ENCODE peak calls at places on chromosomes 5 and 9, in eight cellular contexts. L, M, I, J, V, U, H and W are unnamed samples.

GRCh38 chr9:106878943-106879916 is 16.3 kb downstream of the ZNF462 start:
- DNase-seq in J (no peak), U (no peak), L (no peak), V (no peak), M (peak; percentile 33), H (no peak), I (no peak), W (peak; percentile 61)

GRCh38 chr9:37936965-37937364 is 33.0 kb upstream of the SLC25A51 start:
- DNase-seq in U (no peak), M (no peak), H (no peak), I (no peak), J (no peak), V (no peak), L (peak; percentile 84), W (peak; percentile 76)

GRCh38 chr5:17802256-17802655 is 168.0 kb downstream of the TAF11L14 start:
- DNase-seq in L (no peak), U (no peak), V (no peak), H (no peak), J (no peak), M (peak; percentile 77), I (no peak), W (no peak)

GRCh38 chr9:121778252-121779225 is 127.1 kb downstream of the DAB2IP start:
- DNase-seq in J (no peak), L (no peak), U (no peak), M (no peak), I (no peak), H (no peak), V (no peak), W (peak; percentile 67)

GRCh38 chr5:24855485-24855884 is 210.7 kb upstream of the CDH10 start:
- DNase-seq in M (peak; percentile 67), H (no peak), V (no peak), L (no peak), U (no peak), J (no peak), I (no peak), W (no peak)

GRCh38 chr5:160187091-160187490 is 42.2 kb upstream of the FABP6 start:
- DNase-seq in U (no peak), J (no peak), M (peak; percentile 44), V (no peak), H (no peak), I (no peak), L (no peak), W (no peak)

GRCh38 chr5:118984602-118985001 is 3.7 kb downstream of the DTWD2 start:
- DNase-seq in H (no peak), J (no peak), L (no peak), I (no peak), M (no peak), U (no peak), V (no peak), W (no peak)

GRCh38 chr5:134124289-134125194 is 10.1 kb downstream of the TCF7 start:
- DNase-seq in I (no peak), U (no peak), M (no peak), J (peak; percentile 12), L (no peak), H (no peak), V (no peak), W (no peak)

GRCh38 chr9:107874591-107875374 is 385.2 kb upstream of the KLF4 start:
- DNase-seq in U (no peak), V (no peak), M (no peak), J (no peak), L (no peak), I (no peak), H (no peak), W (no peak)

GRCh38 chr9:79542735-79543504 is 28.8 kb upstream of the TLE4 start:
- DNase-seq in V (no peak), U (no peak), M (no peak), I (no peak), H (no peak), J (no peak), L (no peak), W (no peak)

GRCh38 chr5:59709833-59710232 is 183.7 kb downstream of the PDE4D start:
- DNase-seq in L (no peak), J (no peak), U (no peak), H (no peak), V (no peak), I (no peak), M (no peak), W (no peak)

GRCh38 chr9:132238992-132239391 is 77.1 kb downstream of the NTNG2 start:
- DNase-seq in L (no peak), V (peak; percentile 75), U (no peak), J (no peak), M (no peak), H (no peak), I (no peak), W (no peak)

GRCh38 chr5:122076669-122077450 is 1.2 kb downstream of the LOX start:
- DNase-seq in V (peak; percentile 12), U (peak; percentile 70), J (no peak), I (no peak), L (no peak), M (peak; percentile 88), H (no peak), W (peak; percentile 74)

GRCh38 chr5:83555263-83555662 is 83.7 kb downstream of the VCAN start:
- DNase-seq in U (no peak), H (no peak), V (no peak), L (no peak), M (no peak), I (no peak), J (no peak), W (no peak)

GRCh38 chr5:29309359-29309758 is 1884.1 kb upstream of the CDH6 start:
- DNase-seq in I (no peak), H (no peak), U (no peak), V (no peak), L (no peak), J (no peak), M (no peak), W (no peak)

GRCh38 chr5:29867155-29867554 is 1326.3 kb upstream of the CDH6 start:
- DNase-seq in V (no peak), H (no peak), M (no peak), U (no peak), I (no peak), L (no peak), J (no peak), W (no peak)

GRCh38 chr9:114782586-114782985 is 23.3 kb downstream of the TNFSF15 start:
- DNase-seq in H (no peak), J (no peak), V (no peak), L (no peak), I (no peak), M (no peak), U (no peak), W (no peak)

GRCh38 chr9:86168256-86168655 is 68.9 kb upstream of the GOLM1 start:
- DNase-seq in L (no peak), H (no peak), U (no peak), M (no peak), I (no peak), J (no peak), V (no peak), W (no peak)

GRCh38 chr9:4298255-4299005 is 1.4 kb downstream of the GLIS3 start:
- DNase-seq in L (no peak), U (no peak), M (peak; percentile 51), H (no peak), I (no peak), J (no peak), V (peak; percentile 26), W (peak; percentile 44)

GRCh38 chr5:90558344-90559192 is at the start of gene ADGRV1:
- DNase-seq in J (peak; percentile 86), M (peak; percentile 98), I (no peak), L (peak; percentile 75), H (no peak), U (peak; percentile 9), V (no peak), W (peak; percentile 96)

GRCh38 chr5:134736173-134736812 is 2.1 kb upstream of the CAMLG start:
- DNase-seq in J (no peak), H (no peak), V (peak; percentile 18), U (no peak), L (no peak), I (no peak), M (no peak), W (no peak)

GRCh38 chr9:13928988-13929387 is 385.0 kb downstream of the NFIB start:
- DNase-seq in U (no peak), V (no peak), L (no peak), I (no peak), J (no peak), H (no peak), M (no peak), W (no peak)

GRCh38 chr5:17400724-17401508 is 97.1 kb upstream of the TAF11L2 start:
- DNase-seq in M (peak; percentile 53), U (no peak), L (no peak), I (no peak), V (peak; percentile 88), J (no peak), H (no peak), W (no peak)

GRCh38 chr5:37875051-37875787 is 35.4 kb upstream of the GDNF start:
- DNase-seq in H (no peak), M (no peak), U (no peak), V (no peak), I (no peak), L (no peak), J (no peak), W (no peak)

GRCh38 chr5:60883229-60883628 is 39.2 kb upstream of the ELOVL7 start:
- DNase-seq in M (peak; percentile 43), H (no peak), V (no peak), L (no peak), I (no peak), U (peak; percentile 29), J (peak; percentile 6), W (peak; percentile 22)

GRCh38 chr9:72949918-72950325 is 2.9 kb downstream of the ALDH1A1 start:
- DNase-seq in I (no peak), U (no peak), L (no peak), H (no peak), J (no peak), M (no peak), V (no peak), W (no peak)
- TF ChIP-seq REST in I (no peak), U (no peak), L (no peak), H (no peak), J (no peak), M (no peak), V (no peak), W (no peak)

GRCh38 chr5:148972958-148973357 is 89.9 kb downstream of the SH3TC2 start:
- DNase-seq in V (no peak), M (no peak), H (peak; percentile 82), J (peak; percentile 49), I (no peak), U (peak; percentile 13), L (no peak), W (no peak)
- TF ChIP-seq POLR2AphosphoS5 in V (no peak), M (no peak), H (no peak), J (peak; percentile 62), I (no peak), U (no peak), L (no peak), W (no peak)

GRCh38 chr5:172670444-172670843 is 29.4 kb downstream of the NEURL1B start:
- DNase-seq in J (no peak), U (no peak), V (no peak), H (no peak), M (no peak), I (no peak), L (no peak), W (no peak)
- TF ChIP-seq REST in J (no peak), U (no peak), V (no peak), H (no peak), M (no peak), I (no peak), L (no peak), W (no peak)

DNA sequence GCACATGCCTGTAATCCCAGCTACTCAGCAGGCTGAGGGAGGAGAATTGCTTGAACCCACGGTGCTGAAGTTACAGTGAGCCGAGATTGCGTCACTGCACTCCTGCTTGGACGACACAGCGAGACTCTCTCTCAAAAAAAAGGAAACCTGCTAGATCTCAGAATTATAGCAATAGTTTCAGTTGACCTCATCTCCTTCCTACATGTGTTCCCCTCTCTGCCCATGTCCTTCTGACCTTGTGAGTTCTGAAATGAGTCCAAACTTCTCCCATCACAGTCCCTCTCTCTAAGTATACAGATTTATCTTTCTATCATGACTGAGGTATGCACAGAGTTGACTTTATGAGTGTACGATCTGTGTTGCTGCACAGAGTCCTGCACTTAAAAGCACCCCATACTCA is 44.6 kb upstream of the SHOC1 start:
- DNase-seq in U (peak; percentile 12), L (no peak), V (peak; percentile 41), M (no peak), J (no peak), H (no peak), I (peak; percentile 39), W (no peak)
- TF ChIP-seq POLR2AphosphoS5 in U (no peak), L (no peak), V (no peak), M (no peak), J (no peak), H (no peak), I (no peak), W (no peak)